ENCODE peak calls at places on chromosomes 16 and 17, in four cellular contexts. L is H9, H is H1, O is mesendoderm. X is an unnamed sample. For H3K79me2, the result is how much of the 10 kb centered on the place peaks cover.

GRCh38 chr16:57632568-57632967 is 4.1 kb downstream of the ADGRG1 start:
- DNase-seq in O (no peak), H (no peak), L (no peak), X (no peak)

GRCh38 chr17:19238167-19238505 is 970 bp downstream of the EPN2 start:
- DNase-seq in O (peak), H (no peak), L (peak), X (peak)

GRCh38 chr16:56576585-56577299 is 11.9 kb downstream of the MT4 start:
- DNase-seq in H (peak), L (peak), O (peak), X (peak)

GRCh38 chr17:17497065-17497844 is 1.1 kb upstream of the RASD1 start:
- DNase-seq in H (no peak), L (peak), O (no peak), X (no peak)

GRCh38 chr16:76897816-76898215 is 293.2 kb upstream of the MON1B start:
- DNase-seq in O (no peak), L (no peak), H (no peak), X (no peak)

GRCh38 chr17:28725166-28725659 is 820 bp downstream of the TLCD1 start:
- DNase-seq in L (peak), H (no peak), O (peak), X (peak)

GRCh38 chr16:72474511-72475123 is 302.7 kb upstream of the PMFBP1 start:
- DNase-seq in H (no peak), O (no peak), L (no peak), X (peak)

GRCh38 chr16:5604770-5605169 is 507.2 kb upstream of the EEF2KMT start:
- DNase-seq in O (peak), L (no peak), H (no peak), X (peak)

GRCh38 chr16:68784226-68784625 is 47.1 kb downstream of the CDH1 start:
- DNase-seq in L (no peak), H (no peak), O (no peak), X (no peak)

GRCh38 chr16:68779891-68780290 is 42.8 kb downstream of the CDH1 start:
- DNase-seq in H (no peak), L (no peak), O (no peak), X (no peak)

GRCh38 chr16:68781784-68782183 is 44.7 kb downstream of the CDH1 start:
- DNase-seq in O (no peak), L (no peak), H (no peak), X (no peak)

GRCh38 chr16:68784721-68785120 is 47.6 kb downstream of the CDH1 start:
- DNase-seq in L (no peak), H (no peak), O (no peak), X (no peak)

DNA sequence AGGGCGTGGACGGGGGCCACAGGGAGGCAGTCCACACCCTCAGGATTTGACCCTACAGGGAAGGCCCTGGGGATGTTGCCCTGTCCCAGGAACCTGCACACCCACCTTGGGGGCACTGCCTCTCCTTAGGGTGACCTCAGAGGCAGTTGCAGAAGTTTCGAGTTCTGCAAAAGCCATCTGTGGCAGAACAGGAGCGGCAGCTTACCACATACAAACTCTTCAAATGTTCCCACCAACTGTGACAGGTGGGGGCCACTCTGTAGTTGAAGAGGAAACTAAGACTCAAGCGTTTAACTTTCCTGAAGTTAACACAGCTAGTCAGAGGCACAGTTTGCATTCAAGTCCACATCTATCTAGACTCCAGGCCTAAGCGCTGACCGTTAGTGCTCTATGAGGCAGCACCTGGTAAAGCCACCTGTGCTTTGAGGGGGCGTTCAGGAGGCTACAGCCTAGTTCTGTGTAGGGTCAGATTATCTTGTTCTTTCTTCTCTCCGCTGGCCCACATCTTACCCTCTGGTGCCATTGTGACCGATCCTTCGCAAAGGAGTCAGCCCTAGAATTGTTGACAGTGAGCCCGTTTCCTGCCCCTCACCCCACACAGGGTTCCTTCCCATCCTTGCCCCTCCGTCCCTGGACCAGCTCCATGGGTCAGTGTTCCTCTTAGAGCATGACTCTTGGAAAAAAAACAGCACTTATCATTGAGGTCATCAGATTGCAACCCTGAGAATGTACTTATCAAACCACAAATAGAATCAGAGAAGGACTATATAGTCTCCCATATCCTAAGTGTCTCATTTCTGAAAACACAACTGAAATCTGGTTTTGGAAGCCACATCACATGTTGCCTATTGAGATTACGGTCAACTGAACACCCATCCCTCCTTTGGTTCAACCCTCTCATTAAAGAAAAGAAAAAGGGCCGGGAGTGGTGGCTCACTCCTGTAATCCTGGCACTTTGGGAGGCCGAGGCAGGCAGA is 45.4 kb downstream of the CDH1 start:
- DNase-seq in O (no peak), H (no peak), L (no peak), X (no peak)
- H3K79me2 ChIP-seq in O (under half), H (under half), L (under half), X (under half)

GRCh38 chr16:10992112-10992511 is 47.7 kb downstream of the CLEC16A start:
- DNase-seq in O (no peak), L (no peak), H (no peak), X (peak)

GRCh38 chr16:10994571-10994970 is 50.2 kb downstream of the CLEC16A start:
- DNase-seq in O (no peak), H (no peak), L (no peak), X (no peak)

GRCh38 chr16:10990378-10990777 is 46.0 kb downstream of the CLEC16A start:
- DNase-seq in H (no peak), O (no peak), L (no peak), X (no peak)

GRCh38 chr16:10993649-10994048 is 49.3 kb downstream of the CLEC16A start:
- DNase-seq in L (no peak), O (no peak), H (no peak), X (no peak)

DNA sequence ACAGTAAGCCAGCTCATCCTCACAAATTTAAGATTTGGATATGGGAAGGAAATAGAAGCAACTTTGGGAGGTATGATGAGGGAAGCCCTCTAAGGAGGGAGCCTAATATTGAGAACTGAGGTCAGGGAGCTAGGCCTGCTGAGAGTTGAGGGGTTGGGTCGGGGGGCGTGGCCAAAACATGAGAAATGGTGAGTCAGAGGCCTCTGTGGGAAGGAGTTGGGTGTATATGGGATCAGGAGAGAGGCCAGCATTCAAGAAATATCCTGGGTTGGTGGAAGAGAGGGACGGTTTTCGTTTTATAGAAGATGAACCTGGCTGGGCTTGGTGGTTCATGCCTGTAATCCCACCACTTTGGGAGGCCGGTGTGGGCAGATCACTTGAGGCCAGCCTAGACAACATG is 48.4 kb downstream of the CLEC16A start:
- DNase-seq in H (no peak), O (peak), L (peak), X (no peak)
- H3K27ac ChIP-seq in H (no peak), O (no peak), L (no peak), X (no peak)

DNA sequence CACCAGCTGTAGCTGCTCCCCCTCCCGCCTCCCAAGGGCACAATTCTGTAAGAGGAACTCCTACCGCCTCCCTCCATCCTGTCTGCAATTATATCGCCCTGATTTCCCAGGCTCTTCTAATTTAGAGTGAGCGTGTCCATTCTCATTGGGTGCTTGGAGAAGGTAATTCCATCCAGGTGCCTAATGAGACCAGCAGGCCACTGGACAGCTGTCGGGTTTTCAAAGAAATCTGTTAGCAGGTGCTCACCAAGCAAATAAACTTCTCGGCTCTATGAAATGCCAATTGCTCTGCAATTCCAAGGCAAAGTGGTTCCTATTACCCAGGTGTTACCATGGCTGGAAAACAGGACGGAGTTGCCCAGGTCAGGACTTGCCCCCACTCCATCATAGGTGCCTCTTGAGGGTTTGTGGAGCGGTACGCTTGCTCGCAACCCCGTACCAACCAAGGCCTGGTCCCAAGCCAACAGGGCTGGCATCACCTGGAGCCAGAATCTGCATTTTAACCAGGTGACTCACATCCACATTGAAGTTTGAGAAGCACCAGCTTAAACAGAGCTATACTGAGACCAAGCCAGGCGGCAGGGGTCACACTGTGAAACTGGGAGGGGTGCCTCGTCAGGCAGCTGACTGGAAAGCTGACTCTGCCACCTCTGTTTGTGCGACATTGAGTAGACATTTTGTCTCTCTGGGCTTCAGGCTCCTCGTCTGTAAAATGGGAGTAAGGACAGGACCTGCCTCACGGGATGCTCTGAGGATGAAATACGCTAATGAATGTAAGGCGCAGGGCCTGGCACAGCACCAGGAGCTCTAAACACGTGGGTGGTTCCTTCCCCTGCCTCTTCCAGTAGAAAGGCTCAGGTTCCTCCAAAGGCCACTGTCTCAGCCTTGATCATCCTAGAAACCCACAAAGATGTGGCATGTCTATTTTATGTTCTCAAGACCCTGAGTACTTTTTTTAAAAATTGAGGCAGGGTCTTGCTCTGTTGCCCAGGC is 16.6 kb upstream of the MEAK7 start:
- DNase-seq in L (no peak), O (no peak), H (no peak), X (no peak)
- H3K4ac ChIP-seq in L (no peak), O (no peak), H (no peak), X (no peak)

GRCh38 chr17:40338058-40338457 is 26.5 kb downstream of the GJD3 start:
- DNase-seq in O (no peak), L (no peak), H (no peak), X (no peak)
- H3K79me2 ChIP-seq in O (under half), L (under half), H (under half), X (under half)

GRCh38 chr17:49241040-49241439 is 10.5 kb upstream of the PHOSPHO1 start:
- DNase-seq in L (no peak), O (no peak), H (no peak), X (no peak)

GRCh38 chr17:49239963-49240362 is 9.4 kb upstream of the PHOSPHO1 start:
- DNase-seq in H (no peak), L (no peak), O (peak), X (peak)

GRCh38 chr17:49242813-49243212 is 12.2 kb upstream of the PHOSPHO1 start:
- DNase-seq in L (no peak), H (no peak), O (no peak), X (no peak)

GRCh38 chr17:49241763-49242312 is 11.3 kb upstream of the PHOSPHO1 start:
- DNase-seq in L (no peak), O (no peak), H (no peak), X (no peak)

GRCh38 chr17:49240619-49241018 is 10.0 kb upstream of the PHOSPHO1 start:
- DNase-seq in O (no peak), H (no peak), L (no peak), X (no peak)
- H3K27ac ChIP-seq in O (no peak), H (no peak), L (no peak), X (no peak)

X was measured in trophoblast cell.